ENCODE peak calls at places on chromosomes 12 and 14, in seven cellular contexts. One of them, this sample, is unnamed.

GRCh38 chr12:99386907-99387306 is 260.6 kb upstream of the GARIN6 start:
- DNase-seq in right lobe of liver: no peak
- DNase-seq in stimulated activated CD4-positive, alpha-beta T cell treated with anti-CD3 and anti-CD28 coated beads, Interleukin-12 subunit alpha, Interleukin-12 subunit beta, amount 100 ng/mL, for 4 hours: no peak
- DNase-seq in activated CD4-positive, alpha-beta T cell treated with anti-CD3 and anti-CD28 coated beads for 48 hours: no peak
- DNase-seq in iris pigment epithelial cell: peak; percentile 4
- DNase-seq in fibroblast of mammary gland: peak; percentile 51
- DNase-seq in fibroblast of the conjunctiva: no peak
- DNase-seq in this sample: peak; percentile 4

GRCh38 chr12:31985832-31986231 is 26.6 kb downstream of the RESF1 start:
- DNase-seq in right lobe of liver: no peak
- DNase-seq in stimulated activated CD4-positive, alpha-beta T cell treated with anti-CD3 and anti-CD28 coated beads, Interleukin-12 subunit alpha, Interleukin-12 subunit beta, amount 100 ng/mL, for 4 hours: no peak
- DNase-seq in activated CD4-positive, alpha-beta T cell treated with anti-CD3 and anti-CD28 coated beads for 48 hours: no peak
- DNase-seq in iris pigment epithelial cell: no peak
- DNase-seq in fibroblast of mammary gland: no peak
- DNase-seq in fibroblast of the conjunctiva: no peak
- DNase-seq in this sample: no peak

GRCh38 chr14:64412237-64412636 is 24.1 kb downstream of the MTHFD1 start:
- DNase-seq in right lobe of liver: no peak
- DNase-seq in stimulated activated CD4-positive, alpha-beta T cell treated with anti-CD3 and anti-CD28 coated beads, Interleukin-12 subunit alpha, Interleukin-12 subunit beta, amount 100 ng/mL, for 4 hours: no peak
- DNase-seq in activated CD4-positive, alpha-beta T cell treated with anti-CD3 and anti-CD28 coated beads for 48 hours: no peak
- DNase-seq in iris pigment epithelial cell: no peak
- DNase-seq in fibroblast of mammary gland: no peak
- DNase-seq in fibroblast of the conjunctiva: no peak
- DNase-seq in this sample: no peak

GRCh38 chr12:66717049-66717448 is 38.2 kb upstream of the GRIP1 start:
- DNase-seq in right lobe of liver: no peak
- DNase-seq in stimulated activated CD4-positive, alpha-beta T cell treated with anti-CD3 and anti-CD28 coated beads, Interleukin-12 subunit alpha, Interleukin-12 subunit beta, amount 100 ng/mL, for 4 hours: no peak
- DNase-seq in activated CD4-positive, alpha-beta T cell treated with anti-CD3 and anti-CD28 coated beads for 48 hours: no peak
- DNase-seq in iris pigment epithelial cell: no peak
- DNase-seq in fibroblast of mammary gland: no peak
- DNase-seq in fibroblast of the conjunctiva: no peak
- DNase-seq in this sample: no peak

GRCh38 chr12:76670776-76671175 is 93.1 kb upstream of the ZDHHC17 start:
- DNase-seq in right lobe of liver: no peak
- DNase-seq in stimulated activated CD4-positive, alpha-beta T cell treated with anti-CD3 and anti-CD28 coated beads, Interleukin-12 subunit alpha, Interleukin-12 subunit beta, amount 100 ng/mL, for 4 hours: no peak
- DNase-seq in activated CD4-positive, alpha-beta T cell treated with anti-CD3 and anti-CD28 coated beads for 48 hours: no peak
- DNase-seq in iris pigment epithelial cell: peak; percentile 74
- DNase-seq in fibroblast of mammary gland: peak; percentile 37
- DNase-seq in fibroblast of the conjunctiva: no peak
- DNase-seq in this sample: no peak

GRCh38 chr14:23984891-23985607 is 3.7 kb upstream of the DHRS4L2 start:
- DNase-seq in right lobe of liver: no peak
- DNase-seq in stimulated activated CD4-positive, alpha-beta T cell treated with anti-CD3 and anti-CD28 coated beads, Interleukin-12 subunit alpha, Interleukin-12 subunit beta, amount 100 ng/mL, for 4 hours: no peak
- DNase-seq in activated CD4-positive, alpha-beta T cell treated with anti-CD3 and anti-CD28 coated beads for 48 hours: no peak
- DNase-seq in iris pigment epithelial cell: peak; percentile 96
- DNase-seq in fibroblast of mammary gland: peak; percentile 97
- DNase-seq in fibroblast of the conjunctiva: peak; percentile 91
- DNase-seq in this sample: no peak

GRCh38 chr12:7460375-7461259 is 16.7 kb upstream of the CD163L1 start:
- DNase-seq in right lobe of liver: no peak
- DNase-seq in stimulated activated CD4-positive, alpha-beta T cell treated with anti-CD3 and anti-CD28 coated beads, Interleukin-12 subunit alpha, Interleukin-12 subunit beta, amount 100 ng/mL, for 4 hours: peak; percentile 33
- DNase-seq in activated CD4-positive, alpha-beta T cell treated with anti-CD3 and anti-CD28 coated beads for 48 hours: peak; percentile 61
- DNase-seq in iris pigment epithelial cell: peak; percentile 55
- DNase-seq in fibroblast of mammary gland: peak; percentile 67
- DNase-seq in fibroblast of the conjunctiva: peak; percentile 20
- DNase-seq in this sample: peak; percentile 23

GRCh38 chr14:105335735-105336476 is 21.4 kb downstream of the PACS2 start:
- DNase-seq in right lobe of liver: peak; percentile 64
- DNase-seq in stimulated activated CD4-positive, alpha-beta T cell treated with anti-CD3 and anti-CD28 coated beads, Interleukin-12 subunit alpha, Interleukin-12 subunit beta, amount 100 ng/mL, for 4 hours: no peak
- DNase-seq in activated CD4-positive, alpha-beta T cell treated with anti-CD3 and anti-CD28 coated beads for 48 hours: no peak
- DNase-seq in iris pigment epithelial cell: no peak
- DNase-seq in fibroblast of mammary gland: no peak
- DNase-seq in fibroblast of the conjunctiva: no peak
- DNase-seq in this sample: no peak

GRCh38 chr14:36028218-36028617 is 148.3 kb downstream of the PTCSC3 start:
- DNase-seq in right lobe of liver: no peak
- DNase-seq in stimulated activated CD4-positive, alpha-beta T cell treated with anti-CD3 and anti-CD28 coated beads, Interleukin-12 subunit alpha, Interleukin-12 subunit beta, amount 100 ng/mL, for 4 hours: no peak
- DNase-seq in activated CD4-positive, alpha-beta T cell treated with anti-CD3 and anti-CD28 coated beads for 48 hours: peak; percentile 15
- DNase-seq in iris pigment epithelial cell: no peak
- DNase-seq in fibroblast of mammary gland: no peak
- DNase-seq in fibroblast of the conjunctiva: no peak
- DNase-seq in this sample: no peak

GRCh38 chr14:62654641-62655040 is 390.6 kb downstream of the KCNH5 start:
- DNase-seq in right lobe of liver: no peak
- DNase-seq in stimulated activated CD4-positive, alpha-beta T cell treated with anti-CD3 and anti-CD28 coated beads, Interleukin-12 subunit alpha, Interleukin-12 subunit beta, amount 100 ng/mL, for 4 hours: no peak
- DNase-seq in activated CD4-positive, alpha-beta T cell treated with anti-CD3 and anti-CD28 coated beads for 48 hours: no peak
- DNase-seq in iris pigment epithelial cell: peak; percentile 24
- DNase-seq in fibroblast of mammary gland: peak; percentile 25
- DNase-seq in fibroblast of the conjunctiva: peak; percentile 13
- DNase-seq in this sample: no peak

GRCh38 chr14:75334191-75335051 is 55.8 kb downstream of the FOS start:
- DNase-seq in right lobe of liver: peak; percentile 67
- DNase-seq in stimulated activated CD4-positive, alpha-beta T cell treated with anti-CD3 and anti-CD28 coated beads, Interleukin-12 subunit alpha, Interleukin-12 subunit beta, amount 100 ng/mL, for 4 hours: peak; percentile 27
- DNase-seq in activated CD4-positive, alpha-beta T cell treated with anti-CD3 and anti-CD28 coated beads for 48 hours: peak; percentile 54
- DNase-seq in iris pigment epithelial cell: no peak
- DNase-seq in fibroblast of mammary gland: no peak
- DNase-seq in fibroblast of the conjunctiva: no peak
- DNase-seq in this sample: no peak

GRCh38 chr14:29521526-29522137 is 406.0 kb downstream of the PRKD1 start:
- DNase-seq in right lobe of liver: no peak
- DNase-seq in stimulated activated CD4-positive, alpha-beta T cell treated with anti-CD3 and anti-CD28 coated beads, Interleukin-12 subunit alpha, Interleukin-12 subunit beta, amount 100 ng/mL, for 4 hours: no peak
- DNase-seq in activated CD4-positive, alpha-beta T cell treated with anti-CD3 and anti-CD28 coated beads for 48 hours: peak; percentile 15
- DNase-seq in iris pigment epithelial cell: peak; percentile 21
- DNase-seq in fibroblast of mammary gland: peak; percentile 40
- DNase-seq in fibroblast of the conjunctiva: no peak
- DNase-seq in this sample: no peak

GRCh38 chr12:53381739-53382630 is 2.0 kb downstream of the SP1 start:
- DNase-seq in right lobe of liver: no peak
- DNase-seq in stimulated activated CD4-positive, alpha-beta T cell treated with anti-CD3 and anti-CD28 coated beads, Interleukin-12 subunit alpha, Interleukin-12 subunit beta, amount 100 ng/mL, for 4 hours: no peak
- DNase-seq in activated CD4-positive, alpha-beta T cell treated with anti-CD3 and anti-CD28 coated beads for 48 hours: peak; percentile 50
- DNase-seq in iris pigment epithelial cell: peak; percentile 59
- DNase-seq in fibroblast of mammary gland: peak; percentile 84
- DNase-seq in fibroblast of the conjunctiva: peak; percentile 71
- DNase-seq in this sample: no peak

GRCh38 chr12:44774815-44775411 is 101.2 kb downstream of the NELL2 start:
- DNase-seq in right lobe of liver: peak; percentile 45
- DNase-seq in stimulated activated CD4-positive, alpha-beta T cell treated with anti-CD3 and anti-CD28 coated beads, Interleukin-12 subunit alpha, Interleukin-12 subunit beta, amount 100 ng/mL, for 4 hours: peak; percentile 57
- DNase-seq in activated CD4-positive, alpha-beta T cell treated with anti-CD3 and anti-CD28 coated beads for 48 hours: peak; percentile 76
- DNase-seq in iris pigment epithelial cell: peak; percentile 4
- DNase-seq in fibroblast of mammary gland: peak; percentile 18
- DNase-seq in fibroblast of the conjunctiva: no peak
- DNase-seq in this sample: no peak

GRCh38 chr14:95786566-95786965 is 72.6 kb upstream of the TCL1A start:
- DNase-seq in right lobe of liver: no peak
- DNase-seq in stimulated activated CD4-positive, alpha-beta T cell treated with anti-CD3 and anti-CD28 coated beads, Interleukin-12 subunit alpha, Interleukin-12 subunit beta, amount 100 ng/mL, for 4 hours: no peak
- DNase-seq in activated CD4-positive, alpha-beta T cell treated with anti-CD3 and anti-CD28 coated beads for 48 hours: no peak
- DNase-seq in iris pigment epithelial cell: no peak
- DNase-seq in fibroblast of mammary gland: no peak
- DNase-seq in fibroblast of the conjunctiva: no peak
- DNase-seq in this sample: no peak

GRCh38 chr14:26719514-26719913 is 121.7 kb upstream of the NOVA1 start:
- DNase-seq in right lobe of liver: no peak
- DNase-seq in stimulated activated CD4-positive, alpha-beta T cell treated with anti-CD3 and anti-CD28 coated beads, Interleukin-12 subunit alpha, Interleukin-12 subunit beta, amount 100 ng/mL, for 4 hours: no peak
- DNase-seq in activated CD4-positive, alpha-beta T cell treated with anti-CD3 and anti-CD28 coated beads for 48 hours: no peak
- DNase-seq in iris pigment epithelial cell: peak; percentile 84
- DNase-seq in fibroblast of mammary gland: peak; percentile 80
- DNase-seq in fibroblast of the conjunctiva: no peak
- DNase-seq in this sample: no peak

GRCh38 chr12:6167327-6168280 is 32.6 kb upstream of the CD9 start:
- DNase-seq in right lobe of liver: no peak
- DNase-seq in stimulated activated CD4-positive, alpha-beta T cell treated with anti-CD3 and anti-CD28 coated beads, Interleukin-12 subunit alpha, Interleukin-12 subunit beta, amount 100 ng/mL, for 4 hours: peak; percentile 51
- DNase-seq in activated CD4-positive, alpha-beta T cell treated with anti-CD3 and anti-CD28 coated beads for 48 hours: peak; percentile 78
- DNase-seq in iris pigment epithelial cell: peak; percentile 98
- DNase-seq in fibroblast of mammary gland: peak; percentile 98
- DNase-seq in fibroblast of the conjunctiva: peak; percentile 74
- DNase-seq in this sample: no peak

GRCh38 chr14:81990312-81990761 is 456.7 kb upstream of the SEL1L start:
- DNase-seq in right lobe of liver: no peak
- DNase-seq in stimulated activated CD4-positive, alpha-beta T cell treated with anti-CD3 and anti-CD28 coated beads, Interleukin-12 subunit alpha, Interleukin-12 subunit beta, amount 100 ng/mL, for 4 hours: peak; percentile 4
- DNase-seq in activated CD4-positive, alpha-beta T cell treated with anti-CD3 and anti-CD28 coated beads for 48 hours: peak; percentile 53
- DNase-seq in iris pigment epithelial cell: peak; percentile 50
- DNase-seq in fibroblast of mammary gland: peak; percentile 57
- DNase-seq in fibroblast of the conjunctiva: peak; percentile 20
- DNase-seq in this sample: peak; percentile 26

GRCh38 chr12:50567926-50568325 is 63.1 kb downstream of the DIP2B start:
- DNase-seq in right lobe of liver: no peak
- DNase-seq in stimulated activated CD4-positive, alpha-beta T cell treated with anti-CD3 and anti-CD28 coated beads, Interleukin-12 subunit alpha, Interleukin-12 subunit beta, amount 100 ng/mL, for 4 hours: no peak
- DNase-seq in activated CD4-positive, alpha-beta T cell treated with anti-CD3 and anti-CD28 coated beads for 48 hours: no peak
- DNase-seq in iris pigment epithelial cell: peak; percentile 87
- DNase-seq in fibroblast of mammary gland: peak; percentile 39
- DNase-seq in fibroblast of the conjunctiva: no peak
- DNase-seq in this sample: no peak

GRCh38 chr14:51333901-51334432 is 93.9 kb downstream of the TMX1 start:
- DNase-seq in right lobe of liver: no peak
- DNase-seq in stimulated activated CD4-positive, alpha-beta T cell treated with anti-CD3 and anti-CD28 coated beads, Interleukin-12 subunit alpha, Interleukin-12 subunit beta, amount 100 ng/mL, for 4 hours: no peak
- DNase-seq in activated CD4-positive, alpha-beta T cell treated with anti-CD3 and anti-CD28 coated beads for 48 hours: peak; percentile 8
- DNase-seq in iris pigment epithelial cell: peak; percentile 49
- DNase-seq in fibroblast of mammary gland: no peak
- DNase-seq in fibroblast of the conjunctiva: no peak
- DNase-seq in this sample: no peak

GRCh38 chr14:84809158-84809557 is 720.8 kb upstream of the FLRT2 start:
- DNase-seq in right lobe of liver: no peak
- DNase-seq in stimulated activated CD4-positive, alpha-beta T cell treated with anti-CD3 and anti-CD28 coated beads, Interleukin-12 subunit alpha, Interleukin-12 subunit beta, amount 100 ng/mL, for 4 hours: no peak
- DNase-seq in activated CD4-positive, alpha-beta T cell treated with anti-CD3 and anti-CD28 coated beads for 48 hours: no peak
- DNase-seq in iris pigment epithelial cell: no peak
- DNase-seq in fibroblast of mammary gland: no peak
- DNase-seq in fibroblast of the conjunctiva: no peak
- DNase-seq in this sample: no peak

GRCh38 chr12:115517913-115518312 is 759.6 kb downstream of the MED13L start:
- DNase-seq in right lobe of liver: no peak
- DNase-seq in stimulated activated CD4-positive, alpha-beta T cell treated with anti-CD3 and anti-CD28 coated beads, Interleukin-12 subunit alpha, Interleukin-12 subunit beta, amount 100 ng/mL, for 4 hours: no peak
- DNase-seq in activated CD4-positive, alpha-beta T cell treated with anti-CD3 and anti-CD28 coated beads for 48 hours: no peak
- DNase-seq in iris pigment epithelial cell: no peak
- DNase-seq in fibroblast of mammary gland: no peak
- DNase-seq in fibroblast of the conjunctiva: no peak
- DNase-seq in this sample: no peak

GRCh38 chr12:43982544-43982943 is 146.7 kb downstream of the TMEM117 start:
- DNase-seq in right lobe of liver: no peak
- DNase-seq in stimulated activated CD4-positive, alpha-beta T cell treated with anti-CD3 and anti-CD28 coated beads, Interleukin-12 subunit alpha, Interleukin-12 subunit beta, amount 100 ng/mL, for 4 hours: no peak
- DNase-seq in activated CD4-positive, alpha-beta T cell treated with anti-CD3 and anti-CD28 coated beads for 48 hours: no peak
- DNase-seq in iris pigment epithelial cell: no peak
- DNase-seq in fibroblast of mammary gland: no peak
- DNase-seq in fibroblast of the conjunctiva: no peak
- DNase-seq in this sample: no peak

GRCh38 chr12:131808744-131809371 is 19.3 kb upstream of the MMP17 start:
- DNase-seq in right lobe of liver: peak; percentile 63
- DNase-seq in stimulated activated CD4-positive, alpha-beta T cell treated with anti-CD3 and anti-CD28 coated beads, Interleukin-12 subunit alpha, Interleukin-12 subunit beta, amount 100 ng/mL, for 4 hours: no peak
- DNase-seq in activated CD4-positive, alpha-beta T cell treated with anti-CD3 and anti-CD28 coated beads for 48 hours: peak; percentile 17
- DNase-seq in iris pigment epithelial cell: no peak
- DNase-seq in fibroblast of mammary gland: no peak
- DNase-seq in fibroblast of the conjunctiva: no peak
- DNase-seq in this sample: no peak

GRCh38 chr12:42705863-42706262 is 116.3 kb upstream of the PRICKLE1 start:
- DNase-seq in right lobe of liver: no peak
- DNase-seq in stimulated activated CD4-positive, alpha-beta T cell treated with anti-CD3 and anti-CD28 coated beads, Interleukin-12 subunit alpha, Interleukin-12 subunit beta, amount 100 ng/mL, for 4 hours: no peak
- DNase-seq in activated CD4-positive, alpha-beta T cell treated with anti-CD3 and anti-CD28 coated beads for 48 hours: no peak
- DNase-seq in iris pigment epithelial cell: peak; percentile 94
- DNase-seq in fibroblast of mammary gland: peak; percentile 96
- DNase-seq in fibroblast of the conjunctiva: peak; percentile 83
- DNase-seq in this sample: peak; percentile 94

GRCh38 chr12:92608418-92609091 is 94.2 kb upstream of the PLEKHG7 start:
- DNase-seq in right lobe of liver: no peak
- DNase-seq in stimulated activated CD4-positive, alpha-beta T cell treated with anti-CD3 and anti-CD28 coated beads, Interleukin-12 subunit alpha, Interleukin-12 subunit beta, amount 100 ng/mL, for 4 hours: no peak
- DNase-seq in activated CD4-positive, alpha-beta T cell treated with anti-CD3 and anti-CD28 coated beads for 48 hours: no peak
- DNase-seq in iris pigment epithelial cell: peak; percentile 63
- DNase-seq in fibroblast of mammary gland: peak; percentile 75
- DNase-seq in fibroblast of the conjunctiva: peak; percentile 45
- DNase-seq in this sample: peak; percentile 28

GRCh38 chr14:76133103-76133502 is 18.6 kb upstream of the GPATCH2L start:
- DNase-seq in right lobe of liver: no peak
- DNase-seq in stimulated activated CD4-positive, alpha-beta T cell treated with anti-CD3 and anti-CD28 coated beads, Interleukin-12 subunit alpha, Interleukin-12 subunit beta, amount 100 ng/mL, for 4 hours: no peak
- DNase-seq in activated CD4-positive, alpha-beta T cell treated with anti-CD3 and anti-CD28 coated beads for 48 hours: peak; percentile 13
- DNase-seq in iris pigment epithelial cell: peak; percentile 33
- DNase-seq in fibroblast of mammary gland: peak; percentile 27
- DNase-seq in fibroblast of the conjunctiva: no peak
- DNase-seq in this sample: no peak

GRCh38 chr12:88958961-88959360 is 378.7 kb upstream of the KITLG start:
- DNase-seq in right lobe of liver: no peak
- DNase-seq in stimulated activated CD4-positive, alpha-beta T cell treated with anti-CD3 and anti-CD28 coated beads, Interleukin-12 subunit alpha, Interleukin-12 subunit beta, amount 100 ng/mL, for 4 hours: no peak
- DNase-seq in activated CD4-positive, alpha-beta T cell treated with anti-CD3 and anti-CD28 coated beads for 48 hours: no peak
- DNase-seq in iris pigment epithelial cell: no peak
- DNase-seq in fibroblast of mammary gland: no peak
- DNase-seq in fibroblast of the conjunctiva: no peak
- DNase-seq in this sample: no peak

GRCh38 chr14:83257466-83258439 is 1724.1 kb upstream of the SEL1L start:
- DNase-seq in right lobe of liver: no peak
- DNase-seq in stimulated activated CD4-positive, alpha-beta T cell treated with anti-CD3 and anti-CD28 coated beads, Interleukin-12 subunit alpha, Interleukin-12 subunit beta, amount 100 ng/mL, for 4 hours: no peak
- DNase-seq in activated CD4-positive, alpha-beta T cell treated with anti-CD3 and anti-CD28 coated beads for 48 hours: no peak
- DNase-seq in iris pigment epithelial cell: no peak
- DNase-seq in fibroblast of mammary gland: no peak
- DNase-seq in fibroblast of the conjunctiva: no peak
- DNase-seq in this sample: no peak

GRCh38 chr14:99280852-99281251 is 8.9 kb upstream of the BCL11B start:
- DNase-seq in right lobe of liver: no peak
- DNase-seq in stimulated activated CD4-positive, alpha-beta T cell treated with anti-CD3 and anti-CD28 coated beads, Interleukin-12 subunit alpha, Interleukin-12 subunit beta, amount 100 ng/mL, for 4 hours: no peak
- DNase-seq in activated CD4-positive, alpha-beta T cell treated with anti-CD3 and anti-CD28 coated beads for 48 hours: no peak
- DNase-seq in iris pigment epithelial cell: no peak
- DNase-seq in fibroblast of mammary gland: no peak
- DNase-seq in fibroblast of the conjunctiva: no peak
- DNase-seq in this sample: no peak

GRCh38 chr12:91104812-91105466 is 6.4 kb downstream of the LUM start:
- DNase-seq in right lobe of liver: no peak
- DNase-seq in stimulated activated CD4-positive, alpha-beta T cell treated with anti-CD3 and anti-CD28 coated beads, Interleukin-12 subunit alpha, Interleukin-12 subunit beta, amount 100 ng/mL, for 4 hours: no peak
- DNase-seq in activated CD4-positive, alpha-beta T cell treated with anti-CD3 and anti-CD28 coated beads for 48 hours: no peak
- DNase-seq in iris pigment epithelial cell: no peak
- DNase-seq in fibroblast of mammary gland: no peak
- DNase-seq in fibroblast of the conjunctiva: no peak
- DNase-seq in this sample: no peak

GRCh38 chr12:15720299-15720698 is 68.9 kb downstream of the EPS8 start:
- DNase-seq in right lobe of liver: no peak
- DNase-seq in stimulated activated CD4-positive, alpha-beta T cell treated with anti-CD3 and anti-CD28 coated beads, Interleukin-12 subunit alpha, Interleukin-12 subunit beta, amount 100 ng/mL, for 4 hours: no peak
- DNase-seq in activated CD4-positive, alpha-beta T cell treated with anti-CD3 and anti-CD28 coated beads for 48 hours: no peak
- DNase-seq in iris pigment epithelial cell: no peak
- DNase-seq in fibroblast of mammary gland: peak; percentile 59
- DNase-seq in fibroblast of the conjunctiva: no peak
- DNase-seq in this sample: no peak

This sample was measured in smooth muscle cell of the brain vasculature.